ENCODE peak calls at places on chromosomes 11 and 22, in four cellular contexts. Q, I, J and B are unnamed samples. For H3K9me3, the result is how much of the 10 kb centered on the place peaks cover.

GRCh38 chr11:4436424-4436823 is 12.7 kb upstream of the OR52K2 start:
- DNase-seq in Q (no peak), I (no peak), J (no peak), B (no peak)

GRCh38 chr11:1876361-1877063 is 15.2 kb downstream of the PRR33 start:
- DNase-seq in Q (no peak), I (peak), J (peak), B (peak)

GRCh38 chr11:96708469-96708868 is 318.7 kb downstream of the JRKL start:
- DNase-seq in Q (no peak), I (no peak), J (no peak), B (no peak)

GRCh38 chr22:20438066-20438677 is 547 bp upstream of the SCARF2 start:
- DNase-seq in Q (no peak), I (no peak), J (no peak), B (no peak)

GRCh38 chr11:19576903-19577302 is 135.7 kb upstream of the NAV2 start:
- DNase-seq in Q (no peak), I (no peak), J (no peak), B (no peak)

GRCh38 chr11:65524747-65525658 is at the start of gene SCYL1:
- DNase-seq in Q (peak), I (peak), J (peak), B (peak)

GRCh38 chr22:24424001-24424900 is 3.1 kb upstream of the ADORA2A start:
- DNase-seq in Q (no peak), I (no peak), J (no peak), B (no peak)

GRCh38 chr11:62832346-62833234 is at the start of gene TEX54:
- DNase-seq in Q (no peak), I (peak), J (peak), B (peak)

GRCh38 chr22:22137891-22138290 is 106.7 kb upstream of the VPREB1 start:
- DNase-seq in Q (no peak), I (no peak), J (no peak), B (no peak)

GRCh38 chr11:73240190-73240781 is 22.2 kb downstream of the P2RY2 start:
- DNase-seq in Q (no peak), I (peak), J (peak), B (peak)

GRCh38 chr11:29641201-29641600 is 375.6 kb downstream of the KCNA4 start:
- DNase-seq in Q (no peak), I (no peak), J (no peak), B (no peak)

GRCh38 chr11:131099013-131099412 is 182.7 kb upstream of the SNX19 start:
- DNase-seq in Q (no peak), I (no peak), J (no peak), B (no peak)

GRCh38 chr11:11987503-11988022 is 20.9 kb downstream of the DKK3 start:
- DNase-seq in Q (no peak), I (no peak), J (no peak), B (peak)

GRCh38 chr22:37496651-37497599 is 10.7 kb upstream of the MFNG start:
- DNase-seq in Q (no peak), I (no peak), J (no peak), B (peak)

GRCh38 chr11:32435947-32436750 is 810 bp upstream of the WT1 start:
- DNase-seq in Q (no peak), I (no peak), J (peak), B (no peak)

GRCh38 chr11:80958414-80958813 is 1517.6 kb upstream of the TENM4 start:
- DNase-seq in Q (no peak), I (no peak), J (no peak), B (no peak)

GRCh38 chr11:19891050-19891449 is 178.4 kb downstream of the NAV2 start:
- DNase-seq in Q (no peak), I (no peak), J (no peak), B (no peak)

GRCh38 chr11:72609451-72609850 is 64.8 kb downstream of the PDE2A start:
- DNase-seq in Q (no peak), I (peak), J (no peak), B (no peak)

GRCh38 chr11:57340228-57340627 is 2.1 kb downstream of the P2RX3 start:
- DNase-seq in Q (peak), I (no peak), J (peak), B (no peak)

DNA sequence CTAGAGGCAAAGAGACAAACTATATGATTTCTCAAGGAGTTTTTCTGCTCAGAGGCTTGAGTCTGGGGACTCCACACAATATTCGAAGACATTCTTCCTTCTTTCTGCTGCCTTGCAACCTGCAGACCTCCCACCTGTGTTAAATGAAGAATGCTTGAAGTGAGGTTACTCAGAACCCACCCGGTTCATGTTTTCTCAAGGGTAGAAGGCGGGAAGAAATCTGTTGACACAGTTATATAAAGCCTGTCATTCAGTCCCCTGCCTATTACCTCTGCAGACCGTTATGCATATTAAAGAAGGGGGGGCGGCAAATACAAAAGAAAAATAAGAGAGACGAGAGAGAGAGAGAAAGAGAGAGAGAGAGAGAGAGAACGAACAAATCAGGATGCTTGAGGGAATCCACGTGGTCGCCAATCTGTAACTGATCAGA is 2.2 kb upstream of the KMT2A start:
- DNase-seq in Q (peak), I (no peak), J (no peak), B (peak)
- H3K4me3 ChIP-seq in Q (peak), I (no peak), J (peak), B (peak)

GRCh38 chr22:45207533-45207932 is 33.2 kb downstream of the KIAA0930 start:
- DNase-seq in Q (no peak), I (no peak), J (no peak), B (no peak)
- H3K9me3 ChIP-seq in Q (under half), I (under half), J (under half), B (under half)

DNA sequence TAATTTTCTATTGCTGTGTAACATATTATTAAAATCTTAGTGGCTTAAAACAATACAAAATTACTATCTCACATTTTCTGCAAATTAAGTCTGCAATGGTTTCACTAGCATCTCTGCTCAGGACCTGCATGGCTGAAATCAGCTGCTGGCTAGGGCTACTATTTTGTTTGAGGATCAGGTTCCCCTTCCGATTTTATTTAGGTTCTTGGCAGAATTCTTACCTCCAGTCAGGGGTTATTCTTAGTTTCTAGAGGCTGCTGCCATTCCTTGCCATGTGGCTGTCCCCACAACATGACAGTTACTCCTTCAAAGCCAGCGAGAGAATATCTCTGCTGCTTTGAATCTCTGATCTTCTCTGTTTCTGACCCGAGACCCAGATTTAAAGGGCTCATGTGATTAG is 424.5 kb upstream of the ANO5 start:
- DNase-seq in Q (no peak), I (no peak), J (no peak), B (no peak)
- H3K4me3 ChIP-seq in Q (no peak), I (no peak), J (no peak), B (no peak)

DNA sequence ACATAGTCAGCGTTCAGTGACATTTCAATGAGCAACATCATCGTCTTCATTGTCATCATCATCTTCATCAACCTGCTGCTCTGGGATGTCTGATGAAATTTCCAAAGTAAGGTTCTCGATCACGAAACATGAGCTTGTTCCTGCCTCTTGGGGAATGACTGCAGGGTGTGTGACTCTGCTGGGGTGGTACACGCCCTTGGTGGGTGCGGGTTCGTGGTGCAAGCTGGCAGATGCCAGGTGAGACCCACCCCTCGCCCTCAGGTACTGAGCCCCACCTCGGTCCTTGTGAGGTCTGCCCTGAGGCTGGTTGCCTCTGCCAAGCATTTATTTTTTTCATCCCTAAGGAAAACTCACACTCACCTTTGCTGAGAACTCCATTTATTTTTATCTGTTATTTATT is 1389.2 kb downstream of the TBC1D22A start:
- DNase-seq in Q (no peak), I (no peak), J (no peak), B (no peak)
- H3K9me3 ChIP-seq in Q (under half), I (under half), J (under half), B (under half)

GRCh38 chr11:88979641-88980040 is 86.1 kb downstream of the GRM5 start:
- DNase-seq in Q (no peak), I (no peak), J (no peak), B (no peak)
- H3K4me3 ChIP-seq in Q (no peak), I (no peak), J (no peak), B (no peak)

GRCh38 chr22:49106136-49106930 is 721.3 kb downstream of the BRD1 start:
- DNase-seq in Q (no peak), I (no peak), J (no peak), B (no peak)

GRCh38 chr22:49108636-49109315 is 718.9 kb downstream of the BRD1 start:
- DNase-seq in Q (no peak), I (no peak), J (no peak), B (no peak)

GRCh38 chr22:49107561-49107960 is 720.1 kb downstream of the BRD1 start:
- DNase-seq in Q (no peak), I (no peak), J (no peak), B (no peak)

GRCh38 chr22:49111085-49111484 is 716.6 kb downstream of the BRD1 start:
- DNase-seq in Q (no peak), I (no peak), J (no peak), B (no peak)

GRCh38 chr22:49107961-49108530 is 719.6 kb downstream of the BRD1 start:
- DNase-seq in Q (no peak), I (no peak), J (no peak), B (no peak)
- H3K9me3 ChIP-seq in Q (under half), I (under half), J (under half), B (under half)

DNA sequence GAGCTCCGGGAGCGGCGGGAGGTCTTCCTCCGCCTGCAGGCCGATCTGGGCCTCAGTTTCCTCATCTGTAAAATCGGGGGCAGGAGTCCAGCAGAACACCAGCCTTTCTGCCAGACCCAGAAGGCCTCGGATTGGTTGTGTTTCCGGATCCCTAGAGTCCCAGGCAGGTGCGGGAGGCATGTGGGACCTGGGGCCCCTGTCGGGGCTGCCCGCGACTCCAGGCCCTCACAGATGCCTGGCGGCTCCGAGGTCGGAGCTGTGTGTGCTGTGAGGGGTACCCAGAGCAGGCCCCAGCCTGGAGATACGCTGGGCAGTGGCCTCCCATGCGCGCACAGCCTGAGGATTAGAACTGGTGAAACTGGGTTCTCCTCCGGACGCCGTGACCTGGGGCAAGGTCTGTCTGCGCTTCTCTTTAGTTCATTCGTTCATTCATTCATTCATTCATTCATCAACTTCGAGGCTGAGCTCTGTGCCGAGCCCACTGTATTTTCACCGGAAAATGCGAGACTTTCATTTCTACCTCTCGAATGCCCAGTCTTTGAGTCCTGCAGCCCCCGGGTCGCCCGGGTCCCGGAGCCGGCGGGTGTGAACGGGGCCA is 24.6 kb downstream of the FLRT1 start:
- DNase-seq in Q (no peak), I (no peak), J (no peak), B (no peak)
- H3K4me3 ChIP-seq in Q (no peak), I (no peak), J (peak), B (no peak)

GRCh38 chr11:68463714-68464113 is 3.2 kb downstream of the PPP6R3 start:
- DNase-seq in Q (no peak), I (no peak), J (no peak), B (no peak)

GRCh38 chr11:68457898-68458249 is 2.7 kb upstream of the PPP6R3 start:
- DNase-seq in Q (no peak), I (no peak), J (no peak), B (no peak)

GRCh38 chr11:68459886-68460740 is 439 bp upstream of the PPP6R3 start:
- DNase-seq in Q (peak), I (peak), J (peak), B (peak)

GRCh38 chr11:68460741-68461283 is at the start of gene PPP6R3:
- DNase-seq in Q (no peak), I (no peak), J (no peak), B (no peak)

GRCh38 chr11:68461284-68461861 is 821 bp downstream of the PPP6R3 start:
- DNase-seq in Q (peak), I (no peak), J (no peak), B (no peak)
- H3K9me3 ChIP-seq in Q (under half), I (under half), J (under half), B (under half)